ENCODE peak calls at places on chromosomes 4 and X, in six cellular contexts. H is globus pallidus, M is left cardiac atrium, E is GM23248, G is foreskin fibroblast, Z is NCI-H345. Y is an unnamed sample.

GRCh38 chr4:42609051-42609450 is 47.9 kb downstream of the ATP8A1 start:
- DNase-seq in G (no peak), E (no peak), Z (no peak), H (no peak), M (no peak), Y (no peak)

GRCh38 chr4:6355052-6355451 is 85.4 kb downstream of the WFS1 start:
- DNase-seq in Z (no peak), H (no peak), M (no peak), E (no peak), G (no peak), Y (peak; percentile 12)

GRCh38 chr4:41750158-41750623 is 1.7 kb upstream of the PHOX2B start:
- DNase-seq in M (no peak), H (no peak), Z (no peak), E (no peak), G (no peak), Y (no peak)

GRCh38 chr4:127498366-127498765 is 134.4 kb upstream of the INTU start:
- DNase-seq in G (peak; percentile 47), Z (no peak), M (no peak), H (no peak), E (peak; percentile 9), Y (no peak)

GRCh38 chr4:3022112-3022511 is 52.2 kb downstream of the HTT-AS start:
- DNase-seq in H (no peak), G (no peak), Z (no peak), E (no peak), M (no peak), Y (no peak)

GRCh38 chr4:41455215-41455614 is 82.7 kb upstream of the LIMCH1 start:
- DNase-seq in H (no peak), E (no peak), M (no peak), G (peak; percentile 19), Z (peak; percentile 37), Y (peak; percentile 72)

GRCh38 chrX:34918856-34919255 is 23.7 kb upstream of the FAM47B start:
- DNase-seq in E (peak; percentile 63), G (peak; percentile 58), M (no peak), H (no peak), Z (no peak), Y (peak; percentile 22)

GRCh38 chr4:138572007-138572406 is 329.9 kb upstream of the SLC7A11 start:
- DNase-seq in E (peak; percentile 9), G (no peak), M (no peak), H (no peak), Z (no peak), Y (no peak)

GRCh38 chrX:39605866-39606265 is 491.9 kb downstream of the BCOR start:
- DNase-seq in H (no peak), E (no peak), G (no peak), M (no peak), Z (no peak), Y (no peak)